ENCODE peak calls at places on chromosomes 1 and 21, in eight cellular contexts. C is AG04450; R is left lung; Z is naive thymus-derived CD4-positive, alpha-beta T cell; Y is tibial nerve; H is fibroblast of lung; I is OCI-LY7; K is caudate nucleus. L is an unnamed sample.

GRCh38 chr21:45617021-45617930 is 26.2 kb upstream of the PCBP3 start:
- DNase-seq in C (no peak), R (peak), Z (no peak), Y (no peak), H (no peak), I (no peak), K (no peak), L (no peak)

GRCh38 chr1:78061825-78062523 is 16.2 kb downstream of the GIPC2 start:
- DNase-seq in C (peak), R (no peak), Z (no peak), Y (no peak), H (peak), I (no peak), K (no peak), L (no peak)

GRCh38 chr1:168235937-168236336 is 10.1 kb downstream of the SFT2D2 start:
- DNase-seq in C (no peak), R (no peak), Z (no peak), Y (no peak), H (no peak), I (no peak), K (no peak), L (no peak)

GRCh38 chr1:157562515-157562914 is 10.2 kb upstream of the FCRL5 start:
- DNase-seq in C (no peak), R (no peak), Z (no peak), Y (no peak), H (no peak), I (peak), K (no peak), L (no peak)

GRCh38 chr1:167401260-167401873 is 117.0 kb downstream of the CD247 start:
- DNase-seq in C (peak), R (no peak), Z (peak), Y (no peak), H (peak), I (peak), K (no peak), L (no peak)

GRCh38 chr1:86774305-86775304 is 70.2 kb downstream of the SH3GLB1 start:
- DNase-seq in C (peak), R (no peak), Z (no peak), Y (peak), H (peak), I (peak), K (peak), L (peak)

GRCh38 chr1:182235952-182236650 is 155.5 kb downstream of the GLUL start:
- DNase-seq in C (no peak), R (peak), Z (no peak), Y (no peak), H (peak), I (no peak), K (peak), L (no peak)

GRCh38 chr1:156926175-156926574 is 5.7 kb downstream of the LRRC71 start:
- DNase-seq in C (no peak), R (peak), Z (no peak), Y (no peak), H (peak), I (no peak), K (no peak), L (no peak)

GRCh38 chr1:5688479-5689077 is 303.6 kb downstream of the NPHP4 start:
- DNase-seq in C (no peak), R (no peak), Z (no peak), Y (no peak), H (no peak), I (no peak), K (no peak), L (no peak)

GRCh38 chr1:233208687-233209086 is 86.8 kb downstream of the PCNX2 start:
- DNase-seq in C (no peak), R (no peak), Z (no peak), Y (no peak), H (no peak), I (no peak), K (no peak), L (no peak)

GRCh38 chr1:116334015-116334547 is 39.0 kb upstream of the ATP1A1 start:
- DNase-seq in C (peak), R (no peak), Z (no peak), Y (no peak), H (no peak), I (no peak), K (no peak), L (no peak)

GRCh38 chr21:24023936-24024335 is 1583.3 kb downstream of the MRPL39 start:
- DNase-seq in C (no peak), R (no peak), Z (no peak), Y (no peak), H (peak), I (no peak), K (no peak), L (no peak)

GRCh38 chr1:228081144-228081543 is 1.4 kb upstream of the ARF1 start:
- DNase-seq in C (no peak), R (no peak), Z (no peak), Y (peak), H (no peak), I (no peak), K (no peak), L (no peak)

GRCh38 chr1:230345139-230345885 is 80.8 kb downstream of the PGBD5 start:
- DNase-seq in C (no peak), R (no peak), Z (no peak), Y (no peak), H (no peak), I (no peak), K (peak), L (peak)

GRCh38 chr1:230339033-230339432 is 87.1 kb downstream of the PGBD5 start:
- DNase-seq in C (no peak), R (no peak), Z (no peak), Y (no peak), H (no peak), I (no peak), K (no peak), L (no peak)

GRCh38 chr1:230342019-230342418 is 84.1 kb downstream of the PGBD5 start:
- DNase-seq in C (no peak), R (no peak), Z (no peak), Y (no peak), H (no peak), I (no peak), K (no peak), L (no peak)

GRCh38 chr1:230337266-230337665 is 88.9 kb downstream of the PGBD5 start:
- DNase-seq in C (no peak), R (no peak), Z (no peak), Y (no peak), H (no peak), I (no peak), K (no peak), L (no peak)

GRCh38 chr1:230340778-230341546 is 85.2 kb downstream of the PGBD5 start:
- DNase-seq in C (no peak), R (no peak), Z (no peak), Y (no peak), H (no peak), I (no peak), K (no peak), L (no peak)
- H3K27ac ChIP-seq in C (no peak), R (no peak), Z (no peak), Y (no peak), H (no peak), I (no peak), K (no peak), L (peak)

DNA sequence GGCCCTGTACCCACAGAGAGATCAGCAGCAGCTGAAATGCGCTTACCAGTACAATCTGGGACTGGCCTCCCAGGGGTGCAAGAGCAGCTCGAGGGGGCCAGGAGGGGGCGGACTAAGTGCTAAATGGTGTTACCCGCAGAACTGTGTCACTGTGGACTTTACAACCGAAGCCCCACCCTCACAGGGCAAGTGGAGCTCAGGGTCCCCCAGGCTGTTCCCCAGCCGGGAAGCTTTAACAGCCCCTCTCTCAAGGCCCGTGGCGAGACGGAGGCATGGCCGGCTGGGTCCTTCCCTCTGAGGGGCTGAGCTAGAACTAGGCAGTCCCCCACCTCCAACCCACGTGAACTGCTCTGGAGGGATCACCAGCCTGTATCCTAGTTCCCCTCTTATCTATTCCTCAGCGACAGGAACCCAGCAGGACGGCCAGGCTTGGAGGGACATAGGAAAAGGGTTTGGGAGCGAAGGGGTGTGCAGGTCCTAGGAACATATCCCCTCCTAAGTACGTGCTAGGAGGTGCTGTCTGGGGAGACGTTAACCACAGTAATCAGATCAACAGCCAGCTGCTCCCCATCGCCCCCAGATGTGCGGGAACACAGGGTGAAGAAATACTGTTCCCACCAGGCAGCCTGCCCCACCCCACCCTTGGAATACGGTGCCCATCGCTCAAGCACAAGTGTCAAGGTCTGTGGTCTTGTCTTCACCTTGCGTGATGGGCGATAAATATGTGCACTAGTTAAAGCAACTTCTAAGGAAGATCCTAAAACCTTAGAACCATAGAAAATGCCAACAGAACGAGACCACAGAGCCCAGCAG is 24.4 kb downstream of the ZBTB17 start:
- DNase-seq in C (no peak), R (no peak), Z (no peak), Y (no peak), H (no peak), I (no peak), K (no peak), L (no peak)
- H3K27ac ChIP-seq in C (peak), R (peak), Z (peak), Y (no peak), H (peak), I (no peak), K (no peak), L (peak)

GRCh38 chr1:25501235-25502058 is 42.0 kb upstream of the LDLRAP1 start:
- DNase-seq in C (peak), R (no peak), Z (peak), Y (no peak), H (peak), I (no peak), K (no peak), L (no peak)
- H3K27ac ChIP-seq in C (peak), R (no peak), Z (no peak), Y (no peak), H (no peak), I (no peak), K (no peak), L (no peak)

GRCh38 chr21:39137248-39138186 is 45.7 kb downstream of the PSMG1 start:
- DNase-seq in C (no peak), R (no peak), Z (no peak), Y (no peak), H (peak), I (no peak), K (no peak), L (no peak)
- H3K27ac ChIP-seq in C (no peak), R (no peak), Z (no peak), Y (peak), H (peak), I (no peak), K (no peak), L (no peak)

GRCh38 chr1:28927442-28928305 is 13.3 kb downstream of the EPB41 start:
- DNase-seq in C (no peak), R (no peak), Z (no peak), Y (no peak), H (peak), I (peak), K (no peak), L (no peak)
- H3K27ac ChIP-seq in C (peak), R (peak), Z (peak), Y (no peak), H (no peak), I (peak), K (no peak), L (no peak)

GRCh38 chr1:55213029-55213884 is 1.9 kb downstream of the USP24 start:
- DNase-seq in C (no peak), R (no peak), Z (peak), Y (no peak), H (peak), I (peak), K (no peak), L (no peak)
- H3K27ac ChIP-seq in C (no peak), R (peak), Z (peak), Y (peak), H (no peak), I (peak), K (peak), L (peak)

DNA sequence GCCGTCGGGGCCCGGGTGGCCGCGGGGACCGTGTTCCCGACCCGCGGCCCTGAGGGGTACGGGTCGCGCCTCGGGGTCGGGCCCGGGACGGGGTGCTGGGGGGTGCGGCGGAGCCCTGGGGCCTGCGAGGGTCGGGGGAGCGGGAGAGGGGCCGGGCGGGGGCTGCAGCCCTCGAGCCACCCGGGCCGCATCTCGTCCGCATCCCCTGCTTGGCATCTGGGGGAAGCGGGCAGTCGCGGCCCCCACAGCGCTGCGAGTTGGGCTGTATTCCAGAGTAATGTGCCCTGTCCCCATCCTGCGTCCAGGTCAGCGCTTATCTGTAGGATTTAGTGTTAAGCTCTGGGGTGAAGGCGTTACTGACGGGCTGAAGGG is 416 bp downstream of the RER1 start:
- DNase-seq in C (no peak), R (no peak), Z (no peak), Y (no peak), H (no peak), I (peak), K (no peak), L (no peak)
- H3K27ac ChIP-seq in C (no peak), R (peak), Z (peak), Y (peak), H (peak), I (peak), K (no peak), L (peak)

GRCh38 chr1:35535243-35535642 is 22.0 kb downstream of the KIAA0319L start:
- DNase-seq in C (no peak), R (no peak), Z (no peak), Y (no peak), H (peak), I (no peak), K (no peak), L (no peak)
- H3K27ac ChIP-seq in C (no peak), R (no peak), Z (no peak), Y (no peak), H (no peak), I (no peak), K (no peak), L (no peak)

DNA sequence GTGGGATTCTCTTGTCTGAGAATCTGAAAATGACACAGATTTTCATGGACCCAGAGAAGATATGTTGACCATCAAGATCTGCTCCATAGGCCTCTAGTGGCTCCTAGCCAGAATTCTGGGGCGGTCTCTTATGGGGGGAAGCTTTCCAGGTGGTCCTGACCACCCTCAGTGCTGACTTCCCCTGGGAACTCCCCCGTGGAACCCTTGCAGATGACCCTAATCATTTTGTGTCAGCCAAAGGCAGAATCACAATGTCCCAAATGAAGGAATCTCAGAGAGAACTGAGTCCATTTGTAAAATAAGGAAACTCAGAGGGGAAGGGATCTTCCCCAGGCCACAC is 3.6 kb downstream of the HEYL start:
- DNase-seq in C (no peak), R (no peak), Z (no peak), Y (no peak), H (no peak), I (no peak), K (no peak), L (no peak)
- H3K27ac ChIP-seq in C (no peak), R (no peak), Z (no peak), Y (no peak), H (no peak), I (no peak), K (no peak), L (no peak)

GRCh38 chr1:226627924-226628623 is 79.5 kb downstream of the STUM start:
- DNase-seq in C (no peak), R (peak), Z (no peak), Y (no peak), H (no peak), I (no peak), K (no peak), L (no peak)
- H3K27ac ChIP-seq in C (no peak), R (no peak), Z (no peak), Y (no peak), H (no peak), I (no peak), K (no peak), L (no peak)

L was measured in substantia nigra.